ENCODE peak calls at places on chromosome 7, in six cellular contexts. B is stimulated activated CD8-positive, alpha-beta memory T cell treated with anti-CD3 and anti-CD28 coated beads, Interleukin-15, amount 100 ng/mL, for 1 hour; G is right cardiac atrium; N is cardiac muscle cell; R is breast epithelium; Y is activated CD8-positive, alpha-beta T cell treated with anti-CD3 and anti-CD28 coated beads, Interleukin-2, amount 10 ng/mL, durations not matched to agents 7 days and 5 days. J is an unnamed sample.

GRCh38 chr7:45563804-45564461 is 10.2 kb upstream of the ADCY1 start:
- DNase-seq in G (peak; percentile 39), B (no peak), N (no peak), Y (no peak), R (no peak), J (no peak)

GRCh38 chr7:28132959-28133745 is 47.4 kb downstream of the JAZF1 start:
- DNase-seq in R (no peak), G (no peak), Y (no peak), N (peak; percentile 16), B (no peak), J (no peak)

GRCh38 chr7:151010307-151011096 is 13.8 kb downstream of the ATG9B start:
- DNase-seq in B (no peak), Y (peak; percentile 59), N (peak; percentile 52), G (no peak), R (no peak), J (no peak)

GRCh38 chr7:144019457-144019856 is 19.3 kb downstream of the OR6B1 start:
- DNase-seq in R (no peak), B (no peak), N (peak; percentile 96), G (no peak), Y (no peak), J (no peak)

GRCh38 chr7:148700693-148701092 is 2.0 kb downstream of the CUL1 start:
- DNase-seq in B (no peak), G (no peak), R (no peak), N (peak; percentile 46), Y (peak; percentile 63), J (no peak)

GRCh38 chr7:20140278-20141058 is 76.7 kb downstream of the MACC1 start:
- DNase-seq in B (no peak), R (no peak), Y (no peak), N (no peak), G (no peak), J (no peak)

GRCh38 chr7:91685544-91685943 is 195.0 kb downstream of the MTERF1 start:
- DNase-seq in G (no peak), B (no peak), Y (no peak), R (no peak), N (peak; percentile 77), J (no peak)

GRCh38 chr7:50754684-50755083 is 28.0 kb downstream of the GRB10 start:
- DNase-seq in N (no peak), B (no peak), Y (no peak), R (no peak), G (no peak), J (no peak)

GRCh38 chr7:84823530-84823929 is 363.3 kb downstream of the SEMA3D start:
- DNase-seq in G (no peak), Y (no peak), N (no peak), B (no peak), R (no peak), J (no peak)

GRCh38 chr7:85840532-85840931 is 653.7 kb upstream of the SEMA3D start:
- DNase-seq in N (peak; percentile 41), G (no peak), Y (no peak), B (no peak), R (no peak), J (peak; percentile 53)

GRCh38 chr7:35430547-35431153 is 176.8 kb upstream of the TBX20 start:
- DNase-seq in R (no peak), Y (peak; percentile 30), B (no peak), G (no peak), N (peak; percentile 21), J (peak; percentile 2)

GRCh38 chr7:81767883-81768282 is 2.0 kb downstream of the HGF start:
- DNase-seq in G (no peak), R (no peak), B (no peak), N (peak; percentile 70), Y (no peak), J (peak; percentile 31)

GRCh38 chr7:33039257-33039904 is 23.2 kb downstream of the NT5C3A start:
- DNase-seq in R (no peak), G (no peak), B (no peak), N (peak; percentile 38), Y (no peak), J (no peak)

GRCh38 chr7:93142127-93142526 is 6.1 kb downstream of the SAMD9L start:
- DNase-seq in G (no peak), Y (no peak), N (no peak), R (no peak), B (no peak), J (no peak)

GRCh38 chr7:106068538-106068961 is 43.6 kb downstream of the SYPL1 start:
- DNase-seq in N (no peak), G (no peak), B (no peak), R (no peak), Y (no peak), J (no peak)

GRCh38 chr7:49294611-49295010 is 370.3 kb downstream of the CDC14C start:
- DNase-seq in Y (no peak), B (no peak), R (no peak), G (no peak), N (no peak), J (no peak)

GRCh38 chr7:141660259-141660658 is 41.7 kb downstream of the DENND11 start:
- DNase-seq in B (no peak), G (no peak), Y (no peak), N (no peak), R (no peak), J (no peak)

GRCh38 chr7:103972779-103973434 is 16.6 kb downstream of the RELN start:
- DNase-seq in N (no peak), G (no peak), R (no peak), B (no peak), Y (no peak), J (no peak)

GRCh38 chr7:157278791-157279678 is 57.8 kb upstream of the DNAJB6 start:
- DNase-seq in N (peak; percentile 65), Y (no peak), B (no peak), G (peak; percentile 75), R (no peak), J (no peak)

GRCh38 chr7:48091506-48092433 is 2.7 kb downstream of the UPP1 start:
- DNase-seq in Y (no peak), N (no peak), G (no peak), R (no peak), B (no peak), J (no peak)

GRCh38 chr7:131250331-131250730 is 77.3 kb upstream of the MKLN1 start:
- DNase-seq in B (no peak), Y (no peak), R (no peak), G (no peak), N (no peak), J (no peak)

GRCh38 chr7:20217193-20217948 is at the start of gene MACC1:
- DNase-seq in B (no peak), G (no peak), N (no peak), Y (peak; percentile 39), R (peak; percentile 82), J (peak; percentile 62)

GRCh38 chr7:42285383-42285824 is 48.4 kb upstream of the GLI3 start:
- DNase-seq in B (no peak), N (no peak), R (no peak), G (no peak), Y (no peak), J (no peak)

GRCh38 chr7:130063036-130063435 is 7.3 kb upstream of the KLHDC10 start:
- DNase-seq in N (peak; percentile 59), Y (peak; percentile 83), G (peak; percentile 40), B (peak; percentile 62), R (no peak), J (peak; percentile 26)

GRCh38 chr7:21472029-21472428 is 44.1 kb downstream of the SP4 start:
- DNase-seq in R (no peak), B (no peak), G (no peak), Y (no peak), N (no peak), J (no peak)

GRCh38 chr7:45917658-45918057 is 3.4 kb downstream of the IGFBP3 start:
- DNase-seq in Y (peak; percentile 81), R (peak; percentile 46), B (peak; percentile 53), G (peak; percentile 82), N (peak; percentile 80), J (peak; percentile 53)

GRCh38 chr7:133582766-133583523 is 330.1 kb downstream of the EXOC4 start:
- DNase-seq in B (no peak), R (no peak), N (peak; percentile 87), Y (no peak), G (no peak), J (no peak)

GRCh38 chr7:35424869-35425495 is 171.1 kb upstream of the TBX20 start:
- DNase-seq in N (peak; percentile 73), Y (peak; percentile 68), R (no peak), G (peak; percentile 61), B (peak; percentile 6), J (peak; percentile 78)

GRCh38 chr7:75537731-75538130 is 45.6 kb downstream of the SPDYE5 start:
- DNase-seq in G (no peak), N (no peak), R (no peak), Y (peak; percentile 5), B (no peak), J (no peak)

GRCh38 chr7:19920705-19921104 is 147.3 kb upstream of the TMEM196 start:
- DNase-seq in G (no peak), B (no peak), Y (no peak), N (no peak), R (no peak), J (no peak)

GRCh38 chr7:52586704-52587103 is 448.7 kb upstream of the POM121L12 start:
- DNase-seq in B (no peak), G (no peak), N (no peak), R (no peak), Y (no peak), J (no peak)

GRCh38 chr7:111198255-111198654 is 107.3 kb downstream of the LRRN3 start:
- DNase-seq in N (peak; percentile 95), B (no peak), Y (no peak), G (no peak), R (no peak), J (no peak)

GRCh38 chr7:101996131-101996691 is 178.8 kb downstream of the CUX1 start:
- DNase-seq in N (no peak), Y (no peak), R (no peak), B (no peak), G (no peak), J (no peak)